ENCODE peak calls at places on chromosome 7, in nine cellular contexts. Y, K, E, V, H, P, T, U and F are unnamed samples.

GRCh38 chr7:72467237-72467636 is 55.1 kb upstream of the CALN1 start:
- DNase-seq in P (no peak), Y (no peak), E (no peak), V (no peak), H (no peak), K (no peak), U (no peak), T (no peak), F (no peak)

GRCh38 chr7:16753932-16754571 is 497 bp downstream of the TSPAN13 start:
- DNase-seq in T (peak), E (peak), K (peak), H (no peak), P (no peak), U (peak), V (peak), Y (no peak), F (peak)

GRCh38 chr7:93016085-93016471 is 101.7 kb downstream of the SAMD9 start:
- DNase-seq in H (peak), Y (no peak), K (no peak), P (no peak), U (peak), E (no peak), V (no peak), T (no peak), F (no peak)

GRCh38 chr7:121484089-121484763 is 88.1 kb upstream of the FAM3C start:
- DNase-seq in K (no peak), E (no peak), Y (no peak), U (no peak), H (no peak), P (no peak), T (no peak), V (no peak), F (no peak)

GRCh38 chr7:123727071-123727837 is 21.5 kb downstream of the WASL start:
- DNase-seq in T (no peak), E (no peak), V (no peak), P (peak), H (peak), Y (no peak), K (no peak), U (peak), F (no peak)

GRCh38 chr7:41107330-41107937 is 595.5 kb downstream of the INHBA start:
- DNase-seq in K (no peak), P (no peak), T (no peak), V (no peak), U (no peak), E (no peak), Y (no peak), H (peak), F (no peak)

GRCh38 chr7:40220421-40220911 is 85.7 kb downstream of the SUGCT start:
- DNase-seq in P (peak), T (no peak), V (no peak), H (peak), U (peak), K (no peak), Y (no peak), E (no peak), F (no peak)

GRCh38 chr7:132601783-132602182 is 25.5 kb upstream of the PLXNA4 start:
- DNase-seq in H (no peak), E (no peak), U (no peak), P (no peak), T (no peak), V (no peak), Y (no peak), K (no peak), F (no peak)

GRCh38 chr7:152647-153046 is 39.7 kb upstream of the FAM20C start:
- DNase-seq in Y (no peak), T (no peak), V (no peak), P (no peak), K (no peak), U (no peak), H (no peak), E (no peak), F (no peak)

GRCh38 chr7:155192961-155193640 is 104.6 kb upstream of the INSIG1 start:
- DNase-seq in H (no peak), K (no peak), E (no peak), P (no peak), Y (no peak), V (no peak), T (no peak), U (no peak), F (no peak)

GRCh38 chr7:80207501-80207900 is 72.9 kb downstream of the GNAI1 start:
- DNase-seq in H (no peak), U (peak), V (no peak), Y (no peak), E (no peak), P (no peak), K (no peak), T (no peak), F (no peak)

GRCh38 chr7:80530136-80530535 is 18.3 kb upstream of the GNAT3 start:
- DNase-seq in V (no peak), H (no peak), U (no peak), P (no peak), Y (no peak), E (no peak), T (no peak), K (no peak), F (no peak)

GRCh38 chr7:117582219-117582704 is 102.4 kb downstream of the CFTR start:
- DNase-seq in H (peak), P (peak), U (peak), V (peak), Y (no peak), K (no peak), E (no peak), T (no peak), F (no peak)

GRCh38 chr7:66110861-66111260 is 3.8 kb upstream of the CRCP start:
- DNase-seq in P (peak), K (no peak), U (peak), V (no peak), E (no peak), H (peak), T (no peak), Y (no peak), F (no peak)

GRCh38 chr7:64098-64521 is 128.3 kb upstream of the FAM20C start:
- DNase-seq in Y (no peak), V (peak), T (no peak), P (no peak), U (peak), H (peak), E (peak), K (peak), F (no peak)

GRCh38 chr7:42694894-42695553 is 216.8 kb downstream of the C7orf25 start:
- DNase-seq in E (no peak), P (no peak), Y (no peak), V (no peak), H (no peak), U (no peak), T (no peak), K (no peak), F (no peak)

GRCh38 chr7:111012799-111013675 is 77.9 kb upstream of the LRRN3 start:
- DNase-seq in H (no peak), E (no peak), Y (peak), T (peak), P (no peak), U (no peak), V (no peak), K (no peak), F (no peak)

GRCh38 chr7:291302-292092 is 1.5 kb downstream of the FOXL3 start:
- DNase-seq in U (no peak), Y (no peak), H (no peak), E (no peak), K (no peak), P (no peak), V (no peak), T (no peak), F (no peak)

GRCh38 chr7:142323706-142324105 is 65.8 kb upstream of the PRSS58 start:
- DNase-seq in E (peak), U (no peak), V (peak), K (no peak), P (no peak), Y (no peak), T (peak), H (peak), F (peak)

GRCh38 chr7:82926477-82926876 is 236.2 kb downstream of the PCLO start:
- DNase-seq in H (no peak), K (no peak), P (no peak), T (no peak), Y (no peak), U (no peak), V (peak), E (no peak), F (no peak)

GRCh38 chr7:21923663-21924062 is 22.0 kb downstream of the CDCA7L start:
- DNase-seq in K (no peak), T (no peak), E (no peak), H (peak), U (no peak), Y (no peak), P (no peak), V (peak), F (no peak)

GRCh38 chr7:82677493-82677892 is 233.9 kb upstream of the CACNA2D1 start:
- DNase-seq in H (peak), V (no peak), P (no peak), E (no peak), K (no peak), T (peak), U (peak), Y (peak), F (no peak)

GRCh38 chr7:116120839-116121238 is 89.5 kb upstream of the TES start:
- DNase-seq in P (no peak), V (no peak), K (no peak), T (no peak), Y (no peak), H (no peak), E (no peak), U (peak), F (no peak)

GRCh38 chr7:90968871-90969270 is 295.4 kb upstream of the FZD1 start:
- DNase-seq in Y (no peak), K (no peak), H (peak), E (no peak), T (no peak), V (no peak), U (no peak), P (no peak), F (no peak)

GRCh38 chr7:28779929-28780328 is 178.2 kb downstream of the TRIL start:
- DNase-seq in H (no peak), K (no peak), V (no peak), U (no peak), Y (no peak), P (no peak), T (no peak), E (no peak), F (no peak)

GRCh38 chr7:30135271-30135550 is 425 bp downstream of the MTURN start:
- DNase-seq in P (no peak), V (no peak), Y (no peak), U (no peak), E (peak), T (no peak), K (no peak), H (no peak), F (no peak)

GRCh38 chr7:30135551-30136271 is 925 bp downstream of the MTURN start:
- DNase-seq in T (peak), K (peak), H (peak), U (peak), Y (peak), P (no peak), E (peak), V (peak), F (peak)

GRCh38 chr7:30134011-30134410 is 775 bp upstream of the MTURN start:
- DNase-seq in P (no peak), Y (no peak), T (no peak), H (peak), U (no peak), K (no peak), E (no peak), V (no peak), F (no peak)

GRCh38 chr7:30136339-30136738 is 1.6 kb downstream of the MTURN start:
- DNase-seq in T (no peak), H (no peak), V (peak), E (no peak), Y (no peak), U (no peak), K (no peak), P (no peak), F (no peak)

GRCh38 chr7:30134523-30135270 is at the start of gene MTURN:
- DNase-seq in Y (peak), U (peak), K (peak), T (peak), V (peak), E (peak), P (no peak), H (peak), F (peak)
- TF ChIP-seq CTCF in Y (no peak), U (no peak), K (no peak), T (no peak), V (no peak), E (no peak), P (no peak), H (no peak), F (no peak)

GRCh38 chr7:32395168-32395567 is 95.0 kb downstream of the LSM5 start:
- DNase-seq in T (no peak), K (no peak), Y (no peak), U (no peak), E (no peak), H (no peak), P (no peak), V (no peak), F (no peak)
- TF ChIP-seq CTCF in T (no peak), K (no peak), Y (no peak), U (no peak), E (no peak), H (no peak), P (no peak), V (no peak), F (no peak)

GRCh38 chr7:18128846-18129245 is 101.2 kb upstream of the PRPS1L1 start:
- DNase-seq in Y (no peak), P (no peak), U (no peak), K (no peak), E (no peak), H (no peak), T (no peak), V (peak), F (no peak)

GRCh38 chr7:18133921-18134320 is 106.3 kb upstream of the PRPS1L1 start:
- DNase-seq in P (no peak), Y (no peak), K (no peak), T (no peak), U (no peak), H (no peak), V (no peak), E (no peak), F (no peak)
- TF ChIP-seq CTCF in P (no peak), Y (no peak), K (no peak), T (no peak), U (no peak), H (no peak), V (no peak), E (no peak), F (no peak)

DNA sequence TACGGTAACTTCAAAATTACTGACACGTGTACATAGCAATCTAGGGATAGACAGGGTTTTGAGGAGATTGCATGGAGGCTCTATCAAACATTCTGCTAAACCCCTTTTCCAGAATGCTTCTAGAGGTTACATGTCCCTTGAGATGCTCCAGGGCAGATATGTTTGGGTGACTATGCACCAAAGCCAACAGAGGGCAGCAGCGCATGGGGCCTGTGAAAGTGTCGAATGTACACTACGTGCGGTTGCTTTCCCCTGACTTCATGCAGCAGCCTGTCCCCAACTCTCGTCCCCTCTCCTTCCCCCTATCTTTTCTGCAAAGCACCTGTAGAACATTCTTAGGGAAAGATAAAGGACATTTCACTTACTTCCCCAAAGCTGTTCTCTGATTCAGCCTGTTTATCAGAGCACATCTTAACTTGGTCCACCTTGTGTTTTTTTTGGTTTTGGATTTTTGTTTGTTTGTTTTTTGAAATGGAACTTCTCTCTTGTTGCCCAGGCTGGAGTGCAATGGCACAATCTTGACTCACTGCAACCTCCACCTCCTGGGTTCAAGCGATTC is 90.2 kb downstream of the UBE3C start:
- DNase-seq in Y (no peak), V (peak), U (peak), K (no peak), E (peak), T (peak), P (no peak), H (peak), F (peak)
- TF ChIP-seq CTCF in Y (peak), V (peak), U (peak), K (no peak), E (peak), T (peak), P (peak), H (peak), F (peak)

GRCh38 chr7:2878306-2878705 is 34.2 kb upstream of the GNA12 start:
- DNase-seq in H (no peak), V (no peak), T (no peak), U (no peak), K (no peak), Y (no peak), P (no peak), E (no peak), F (no peak)
- TF ChIP-seq CTCF in H (no peak), V (no peak), T (no peak), U (no peak), K (no peak), Y (no peak), P (no peak), E (no peak), F (no peak)

DNA sequence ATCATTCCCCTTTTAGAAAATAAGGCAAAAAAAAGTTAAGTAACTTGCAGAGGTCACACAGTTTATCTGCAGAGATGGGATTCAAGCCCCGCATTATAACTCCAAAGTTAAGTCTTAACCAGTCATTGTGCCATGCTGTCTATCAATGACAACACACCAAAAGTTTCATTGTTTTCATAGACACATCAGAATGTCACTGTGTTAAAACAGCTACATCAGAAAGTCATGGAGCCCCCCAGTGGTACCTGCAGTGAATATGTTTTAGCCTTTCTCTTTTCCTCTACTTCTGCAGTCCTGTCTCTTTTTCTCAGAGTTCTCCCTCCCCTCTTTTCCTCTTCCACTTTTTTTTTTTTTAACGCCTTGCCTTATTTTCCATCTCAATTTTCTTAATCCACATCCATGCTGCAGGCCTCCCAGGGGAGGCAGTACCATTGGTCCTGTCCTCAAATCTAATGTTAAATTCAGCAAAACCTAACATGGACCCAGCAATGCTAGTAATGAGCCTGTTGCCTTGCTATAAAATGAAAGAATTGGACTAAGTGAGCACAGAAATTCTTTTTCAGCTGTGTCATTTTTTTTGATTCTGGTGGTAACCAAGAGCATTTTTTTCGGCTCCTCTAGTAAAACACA is 3.8 kb upstream of the NRCAM start:
- DNase-seq in K (no peak), T (peak), U (peak), H (peak), V (peak), Y (no peak), E (no peak), P (no peak), F (no peak)
- TF ChIP-seq CTCF in K (no peak), T (peak), U (peak), H (peak), V (peak), Y (peak), E (peak), P (peak), F (peak)

GRCh38 chr7:35971133-35971995 is 170.5 kb downstream of the SEPTIN7 start:
- DNase-seq in U (no peak), P (no peak), Y (no peak), H (peak), K (no peak), V (no peak), T (peak), E (no peak), F (no peak)
- TF ChIP-seq CTCF in U (no peak), P (no peak), Y (no peak), H (peak), K (no peak), V (no peak), T (peak), E (no peak), F (no peak)

GRCh38 chr7:139450851-139451250 is 32.6 kb downstream of the KLRG2 start:
- DNase-seq in H (no peak), V (no peak), P (no peak), K (no peak), E (no peak), T (no peak), Y (no peak), U (no peak), F (no peak)

GRCh38 chr7:139455789-139456188 is 27.7 kb downstream of the KLRG2 start:
- DNase-seq in P (no peak), T (no peak), U (no peak), E (no peak), K (no peak), H (no peak), Y (no peak), V (no peak), F (no peak)

GRCh38 chr7:139453673-139454321 is 29.7 kb downstream of the KLRG2 start:
- DNase-seq in E (no peak), Y (no peak), P (no peak), U (no peak), V (no peak), K (no peak), H (no peak), T (no peak), F (no peak)

GRCh38 chr7:139451638-139452037 is 31.8 kb downstream of the KLRG2 start:
- DNase-seq in E (no peak), T (no peak), H (peak), K (no peak), V (no peak), U (no peak), P (no peak), Y (no peak), F (no peak)

GRCh38 chr7:139452948-139453672 is 30.4 kb downstream of the KLRG2 start:
- DNase-seq in U (peak), Y (no peak), H (no peak), E (no peak), T (no peak), V (no peak), K (no peak), P (no peak), F (no peak)
- TF ChIP-seq CTCF in U (no peak), Y (no peak), H (peak), E (no peak), T (no peak), V (peak), K (no peak), P (no peak), F (no peak)

GRCh38 chr7:6026011-6026819 is 5.0 kb upstream of the ANKRD61 start:
- DNase-seq in T (peak), H (peak), V (peak), K (no peak), E (peak), P (no peak), U (peak), Y (peak), F (no peak)
- TF ChIP-seq CTCF in T (peak), H (peak), V (peak), K (no peak), E (peak), P (peak), U (peak), Y (peak), F (peak)

GRCh38 chr7:34756691-34757090 is 98.7 kb downstream of the NPSR1 start:
- DNase-seq in T (peak), Y (no peak), H (no peak), P (no peak), V (no peak), U (no peak), K (no peak), E (no peak), F (no peak)

GRCh38 chr7:34760271-34760670 is 102.3 kb downstream of the NPSR1 start:
- DNase-seq in T (no peak), V (no peak), H (no peak), K (no peak), U (no peak), P (no peak), Y (no peak), E (no peak), F (no peak)

GRCh38 chr7:34759477-34760125 is 101.6 kb downstream of the NPSR1 start:
- DNase-seq in E (peak), P (no peak), U (peak), V (peak), K (no peak), H (peak), T (peak), Y (no peak), F (no peak)

GRCh38 chr7:34757570-34758110 is 99.6 kb downstream of the NPSR1 start:
- DNase-seq in K (no peak), Y (no peak), E (no peak), H (no peak), U (no peak), T (no peak), P (no peak), V (no peak), F (no peak)

GRCh38 chr7:34758111-34758601 is 100.1 kb downstream of the NPSR1 start:
- DNase-seq in U (no peak), V (no peak), E (no peak), Y (no peak), H (no peak), K (no peak), T (no peak), P (no peak), F (no peak)
- TF ChIP-seq CTCF in U (no peak), V (no peak), E (no peak), Y (no peak), H (no peak), K (no peak), T (no peak), P (no peak), F (no peak)